ENCODE peak calls at places on chromosome 20, in four cellular contexts. H is HepG2, A is HCT116, G is K562. U is an unnamed sample. For H3K9me3, the result is how much of the 10 kb centered on the place peaks cover.

GRCh38 chr20:33027769-33028751 is 3.4 kb upstream of the BPIFB6 start:
- DNase-seq in H (no peak), A (no peak), G (no peak), U (no peak)

GRCh38 chr20:23658336-23658735 is 20.6 kb upstream of the CST3 start:
- DNase-seq in H (no peak), A (no peak), G (no peak), U (no peak)

GRCh38 chr20:59682603-59683002 is 78.3 kb downstream of the PHACTR3 start:
- DNase-seq in H (no peak), A (no peak), G (no peak), U (no peak)

GRCh38 chr20:17904027-17904426 is 64.6 kb downstream of the SNX5 start:
- DNase-seq in H (no peak), A (no peak), G (no peak), U (no peak)

GRCh38 chr20:497979-498378 is 35.6 kb upstream of the TBC1D20 start:
- DNase-seq in H (no peak), A (no peak), G (no peak), U (no peak)

GRCh38 chr20:607476-607875 is 2.6 kb downstream of the TCF15 start:
- DNase-seq in H (no peak), A (no peak), G (no peak), U (no peak)

GRCh38 chr20:45946149-45946970 is 11.9 kb downstream of the PCIF1 start:
- DNase-seq in H (peak), A (no peak), G (no peak), U (no peak)

GRCh38 chr20:32544260-32544722 is 40.8 kb downstream of the NOL4L start:
- DNase-seq in H (no peak), A (no peak), G (no peak), U (no peak)

GRCh38 chr20:34222208-34222607 is 19.0 kb upstream of the ASIP start:
- DNase-seq in H (no peak), A (no peak), G (no peak), U (no peak)

DNA sequence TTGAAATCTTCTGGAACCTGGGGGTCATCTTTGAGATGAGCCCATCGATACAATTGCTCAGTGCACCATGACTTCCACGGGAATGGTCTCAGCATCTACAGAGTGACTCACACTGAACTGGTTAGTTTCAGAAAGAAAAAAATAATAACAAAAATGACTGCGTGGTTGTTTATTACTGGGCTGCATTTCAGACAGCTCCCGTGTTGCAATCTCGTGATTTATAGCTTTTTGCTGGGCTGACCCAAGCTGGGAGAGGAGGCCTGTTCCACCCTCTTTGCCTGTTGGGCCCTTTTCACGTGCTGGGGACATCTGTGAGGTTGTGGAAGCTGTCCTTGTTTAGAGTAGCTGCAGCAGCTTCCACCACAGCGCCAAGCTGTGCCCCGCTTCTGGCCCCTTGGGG is 225.5 kb downstream of the BMP7 start:
- DNase-seq in H (no peak), A (no peak), G (no peak), U (no peak)
- TF ChIP-seq POLR2AphosphoS5 in H (no peak), A (no peak), G (no peak), U (no peak)

GRCh38 chr20:3080939-3081388 is 3.6 kb downstream of the AVP start:
- DNase-seq in H (no peak), A (no peak), G (no peak), U (no peak)
- TF ChIP-seq TCF7L2 in H (no peak), A (no peak), G (no peak), U (no peak)

GRCh38 chr20:5797165-5797564 is 47.0 kb downstream of the SHLD1 start:
- DNase-seq in H (no peak), A (no peak), G (no peak), U (no peak)

GRCh38 chr20:5793916-5794315 is 43.7 kb downstream of the SHLD1 start:
- DNase-seq in H (no peak), A (no peak), G (no peak), U (no peak)

GRCh38 chr20:5796369-5797040 is 46.3 kb downstream of the SHLD1 start:
- DNase-seq in H (peak), A (no peak), G (no peak), U (no peak)

DNA sequence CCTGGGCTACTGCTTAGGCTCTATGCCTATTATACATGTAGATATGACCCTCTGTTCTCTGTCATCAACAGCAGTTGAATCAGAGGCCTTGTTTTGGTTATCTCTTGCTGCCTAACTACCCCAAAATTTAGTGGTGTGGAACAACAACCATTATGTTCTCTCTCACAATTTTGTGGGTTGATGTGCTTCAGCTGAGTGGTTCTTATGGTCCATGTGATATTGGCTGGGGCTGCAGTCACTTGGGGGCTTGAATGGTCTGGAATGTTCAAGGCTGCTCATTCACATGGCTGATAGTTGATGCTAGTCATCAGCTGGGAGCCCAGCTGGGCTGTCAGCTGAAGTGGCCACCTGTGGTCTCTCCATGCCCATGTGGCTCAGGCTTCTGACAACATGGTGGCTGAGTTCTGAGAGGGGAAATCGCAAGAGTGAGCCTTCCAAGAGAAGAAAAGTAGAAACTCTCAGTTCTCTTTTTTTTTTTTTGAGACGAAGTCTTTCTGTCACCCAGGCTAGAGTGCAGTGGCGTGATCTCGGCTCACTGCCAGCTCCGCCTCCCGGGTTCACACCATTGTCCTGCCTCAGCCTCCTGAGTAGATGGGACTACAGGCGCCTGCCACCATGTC is 47.8 kb downstream of the SHLD1 start:
- DNase-seq in H (no peak), A (no peak), G (no peak), U (no peak)
- H3K9me3 ChIP-seq in H (under half), A (under half), G (under half), U (under half)

DNA sequence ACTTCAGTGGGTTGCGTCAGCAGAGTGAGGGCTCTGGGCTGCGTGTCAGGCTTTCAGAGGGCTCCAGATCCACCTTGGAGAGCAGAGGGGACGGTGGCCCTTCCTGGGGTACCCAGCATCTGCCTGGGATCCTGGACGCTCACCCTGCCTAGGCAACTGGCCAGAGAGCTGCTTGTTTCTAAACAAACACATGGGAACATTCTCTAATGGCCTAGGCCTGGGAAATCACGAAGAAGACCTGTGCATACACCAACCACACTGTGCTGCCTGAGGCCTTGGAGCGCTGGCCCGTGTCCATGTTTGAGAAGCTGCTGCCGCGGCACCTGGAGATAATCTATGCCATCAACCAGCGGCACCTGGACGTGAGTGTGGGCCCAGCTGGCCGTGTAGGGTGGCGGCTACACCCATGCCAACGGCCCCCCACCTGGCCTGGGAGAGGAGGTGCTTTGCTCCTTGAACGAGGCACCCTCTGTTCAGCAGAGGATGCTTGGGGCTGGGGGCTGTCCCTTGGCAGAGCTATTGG is 32.2 kb downstream of the PYGB start:
- DNase-seq in H (no peak), A (no peak), G (no peak), U (no peak)
- TF ChIP-seq POLR2AphosphoS5 in H (no peak), A (no peak), G (no peak), U (no peak)

GRCh38 chr20:54601831-54602515 is 126.6 kb downstream of the DOK5 start:
- DNase-seq in H (no peak), A (no peak), G (no peak), U (no peak)
- TF ChIP-seq TCF7L2 in H (no peak), A (no peak), G (no peak), U (no peak)

U was measured in Panc1.